ENCODE peak calls at places on chromosomes 6 and 20, in seven cellular contexts. Y is A673, K is fibroblast of lung, U is brain microvascular endothelial cell, X is colonic mucosa, H is right atrium auricular region, S is lung. O is an unnamed sample.
A peak's percentile ranks its signal among the peaks of the same experiment; 100 is the strongest.

GRCh38 chr6:30647039-30647801 is at the start of gene C6orf136:
- DNase-seq in Y (peak; percentile 96), K (peak; percentile 82), U (peak; percentile 37), X (peak; percentile 75), H (no peak), S (peak; percentile 74), O (peak; percentile 89)

GRCh38 chr6:47135772-47136171 is 93.6 kb upstream of the ADGRF1 start:
- DNase-seq in Y (peak; percentile 37), K (peak; percentile 96), U (peak; percentile 76), X (no peak), H (no peak), S (no peak), O (no peak)

GRCh38 chr6:19896580-19897010 is 59.4 kb downstream of the ID4 start:
- DNase-seq in Y (no peak), K (no peak), U (no peak), X (no peak), H (no peak), S (no peak), O (no peak)

GRCh38 chr6:71486466-71486865 is 197.9 kb downstream of the OGFRL1 start:
- DNase-seq in Y (no peak), K (peak; percentile 75), U (no peak), X (no peak), H (no peak), S (no peak), O (no peak)

GRCh38 chr20:1631309-1632227 is 11.8 kb upstream of the SIRPB1 start:
- DNase-seq in Y (no peak), K (peak; percentile 62), U (no peak), X (no peak), H (no peak), S (no peak), O (no peak)

GRCh38 chr20:6651016-6651415 is 116.5 kb upstream of the BMP2 start:
- DNase-seq in Y (no peak), K (peak; percentile 47), U (peak; percentile 51), X (no peak), H (peak; percentile 66), S (no peak), O (no peak)

GRCh38 chr6:119142051-119142450 is 63.6 kb upstream of the FAM184A start:
- DNase-seq in Y (no peak), K (no peak), U (no peak), X (no peak), H (no peak), S (no peak), O (no peak)

GRCh38 chr20:18506744-18507143 is 996 bp upstream of the SEC23B start:
- DNase-seq in Y (no peak), K (no peak), U (no peak), X (peak; percentile 18), H (no peak), S (no peak), O (no peak)

GRCh38 chr20:49810491-49811190 is 2.0 kb upstream of the SLC9A8 start:
- DNase-seq in Y (no peak), K (no peak), U (no peak), X (no peak), H (no peak), S (no peak), O (no peak)

GRCh38 chr20:39661833-39662232 is 699.7 kb downstream of the DHX35 start:
- DNase-seq in Y (peak; percentile 21), K (peak; percentile 61), U (peak; percentile 58), X (no peak), H (no peak), S (no peak), O (no peak)

GRCh38 chr6:10801224-10801848 is 37.0 kb downstream of the MAK start:
- DNase-seq in Y (peak; percentile 64), K (peak; percentile 33), U (peak; percentile 43), X (peak; percentile 51), H (no peak), S (peak; percentile 59), O (no peak)
- H3K4me3 ChIP-seq in Y (no peak overlapping the region), K (no peak overlapping the region), U (no peak overlapping the region), X (no peak overlapping the region), H (no peak overlapping the region), S (no peak overlapping the region), O (no peak overlapping the region)

GRCh38 chr6:2482773-2483172 is 237.4 kb upstream of the GMDS start:
- DNase-seq in Y (no peak), K (no peak), U (no peak), X (no peak), H (no peak), S (no peak), O (no peak)
- TF ChIP-seq CTCF in Y (peak; percentile 24), K (no peak), U (peak; percentile 31), X (no peak), H (no peak), S (no peak), O (no peak)

DNA sequence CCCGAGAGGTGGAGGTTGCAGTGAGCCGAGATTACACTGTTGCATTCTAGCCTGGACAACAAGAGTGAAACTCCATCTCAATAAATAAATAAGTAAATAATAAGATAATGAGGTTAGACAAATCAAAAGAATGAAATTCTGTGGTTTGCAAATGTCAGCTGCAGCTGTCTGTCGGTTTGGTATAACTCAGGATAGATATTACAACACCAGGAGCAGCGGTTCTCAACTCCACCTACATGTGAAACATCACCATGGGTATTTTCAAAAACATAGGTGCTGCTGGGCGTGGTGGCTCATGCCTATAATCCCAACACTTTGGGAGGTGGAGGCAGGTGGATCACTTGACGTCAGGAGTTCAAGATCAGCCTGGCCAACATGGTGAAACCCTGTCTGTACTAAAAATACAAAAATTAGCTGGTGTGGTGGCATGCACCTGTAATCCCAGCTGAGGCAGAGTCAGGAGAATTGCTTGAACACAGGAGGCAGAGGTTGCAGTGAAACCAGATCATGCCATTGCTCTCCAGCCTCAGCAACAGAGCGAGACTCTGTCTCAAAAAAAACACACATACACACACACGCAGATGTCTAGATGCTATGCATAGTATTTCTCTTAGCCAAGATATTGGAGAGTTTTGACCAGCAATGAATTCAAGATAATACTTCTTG is 126.1 kb upstream of the LAMP5 start:
- DNase-seq in Y (no peak), K (no peak), U (no peak), X (no peak), H (no peak), S (no peak), O (no peak)
- H3K27ac ChIP-seq in Y (no peak overlapping the region), K (no peak overlapping the region), U (no peak overlapping the region), X (no peak overlapping the region), H (no peak overlapping the region), S (no peak overlapping the region), O (no peak overlapping the region)

DNA sequence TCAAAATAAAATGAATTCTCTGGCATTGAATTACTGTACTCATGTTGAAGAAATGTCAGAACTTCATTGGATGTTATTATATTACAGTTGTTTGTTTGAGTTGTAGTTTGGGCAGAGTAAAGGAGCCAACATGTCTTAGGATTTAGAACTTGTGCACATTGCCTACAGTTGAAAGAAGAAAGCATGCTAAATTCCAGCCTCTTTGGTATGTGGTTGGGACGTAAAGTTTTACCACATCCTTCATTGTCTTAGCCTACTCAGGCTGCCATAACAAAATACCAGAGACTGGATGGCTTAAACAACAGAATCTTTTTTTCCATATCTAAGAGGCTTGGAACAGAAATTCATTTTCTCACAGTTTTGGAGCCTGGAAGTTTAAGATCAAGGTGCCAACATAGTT is 42.4 kb downstream of the HFE start:
- DNase-seq in Y (no peak), K (no peak), U (no peak), X (no peak), H (no peak), S (no peak), O (no peak)
- H3K4me3 ChIP-seq in Y (no peak overlapping the region), K (no peak overlapping the region), U (no peak overlapping the region), X (no peak overlapping the region), H (no peak overlapping the region), S (no peak overlapping the region), O (no peak overlapping the region)